ENCODE peak calls at places on chromosomes 13 and 19, in four cellular contexts. H is HepG2, L is A549, J is GM12878. D is an unnamed sample.

GRCh38 chr19:35206379-35206778 is 22.2 kb downstream of the FAM187B start:
- DNase-seq in J (peak; percentile 52), H (no peak), L (no peak), D (no peak)

GRCh38 chr13:80989241-80989640 is 648.3 kb upstream of the SPRY2 start:
- DNase-seq in L (no peak), J (no peak), H (no peak), D (no peak)

GRCh38 chr13:30576528-30576927 is 41.2 kb upstream of the USPL1 start:
- DNase-seq in L (no peak), J (no peak), H (peak; percentile 1), D (peak; percentile 57)

GRCh38 chr13:45269204-45269603 is 68.4 kb upstream of the KCTD4 start:
- DNase-seq in L (no peak), H (no peak), J (no peak), D (no peak)

GRCh38 chr19:15197275-15198005 is 3.4 kb downstream of the NOTCH3 start:
- DNase-seq in J (no peak), H (no peak), L (no peak), D (peak; percentile 62)

GRCh38 chr19:34962945-34963530 is 991 bp downstream of the ZNF792 start:
- DNase-seq in L (no peak), J (no peak), H (no peak), D (no peak)

GRCh38 chr19:16371540-16371986 is 46.9 kb downstream of the KLF2 start:
- DNase-seq in L (no peak), J (peak; percentile 79), H (no peak), D (peak; percentile 78)

GRCh38 chr13:42696191-42696590 is 85.2 kb upstream of the FAM216B start:
- DNase-seq in J (no peak), L (no peak), H (no peak), D (no peak)

GRCh38 chr13:39864221-39864620 is 208.8 kb downstream of the COG6 start:
- DNase-seq in H (no peak), L (no peak), J (no peak), D (no peak)

GRCh38 chr19:45499196-45500180 is 1.2 kb downstream of the PPM1N start:
- DNase-seq in L (no peak), H (no peak), J (no peak), D (peak; percentile 28)

GRCh38 chr19:58546131-58546530 is 2.3 kb downstream of the TRIM28 start:
- DNase-seq in H (no peak), J (no peak), L (no peak), D (no peak)

GRCh38 chr19:55077106-55077505 is 1.4 kb downstream of the EPS8L1 start:
- DNase-seq in J (no peak), H (no peak), L (no peak), D (no peak)

GRCh38 chr19:16773259-16773658 is 53.6 kb downstream of the NWD1 start:
- DNase-seq in L (no peak), J (no peak), H (no peak), D (no peak)

GRCh38 chr13:71864094-71864980 is 2.7 kb downstream of the DACH1 start:
- DNase-seq in J (no peak), L (no peak), H (no peak), D (peak; percentile 96)

GRCh38 chr19:41501854-41502253 is 58.9 kb downstream of the ERICH4 start:
- DNase-seq in L (no peak), H (no peak), J (no peak), D (no peak)

GRCh38 chr19:17932485-17933338 is at the start of gene CCDC124:
- DNase-seq in H (peak; percentile 80), L (peak; percentile 84), J (peak; percentile 78), D (peak; percentile 95)

GRCh38 chr19:49758292-49758691 is 4.8 kb downstream of the TSKS start:
- DNase-seq in L (peak; percentile 35), H (no peak), J (no peak), D (peak; percentile 92)

GRCh38 chr19:47663911-47664771 is 49.1 kb upstream of the EHD2 start:
- DNase-seq in H (peak; percentile 59), L (peak; percentile 44), J (no peak), D (peak; percentile 100)

GRCh38 chr13:43767351-43767901 is 19.3 kb downstream of the ENOX1 start:
- DNase-seq in J (no peak), L (no peak), H (no peak), D (no peak)

GRCh38 chr19:9847087-9847671 is 12.1 kb downstream of the PIN1 start:
- DNase-seq in H (peak; percentile 23), L (peak; percentile 66), J (no peak), D (peak; percentile 74)

GRCh38 chr13:100209857-100210580 is 121.1 kb downstream of the PCCA start:
- DNase-seq in H (no peak), L (no peak), J (no peak), D (no peak)

GRCh38 chr13:93226623-93227279 is at the start of gene GPC6:
- DNase-seq in J (no peak), H (peak; percentile 79), L (no peak), D (no peak)

GRCh38 chr19:55160986-55161365 is 3.4 kb upstream of the TNNI3 start:
- DNase-seq in L (no peak), H (no peak), J (no peak), D (no peak)

DNA sequence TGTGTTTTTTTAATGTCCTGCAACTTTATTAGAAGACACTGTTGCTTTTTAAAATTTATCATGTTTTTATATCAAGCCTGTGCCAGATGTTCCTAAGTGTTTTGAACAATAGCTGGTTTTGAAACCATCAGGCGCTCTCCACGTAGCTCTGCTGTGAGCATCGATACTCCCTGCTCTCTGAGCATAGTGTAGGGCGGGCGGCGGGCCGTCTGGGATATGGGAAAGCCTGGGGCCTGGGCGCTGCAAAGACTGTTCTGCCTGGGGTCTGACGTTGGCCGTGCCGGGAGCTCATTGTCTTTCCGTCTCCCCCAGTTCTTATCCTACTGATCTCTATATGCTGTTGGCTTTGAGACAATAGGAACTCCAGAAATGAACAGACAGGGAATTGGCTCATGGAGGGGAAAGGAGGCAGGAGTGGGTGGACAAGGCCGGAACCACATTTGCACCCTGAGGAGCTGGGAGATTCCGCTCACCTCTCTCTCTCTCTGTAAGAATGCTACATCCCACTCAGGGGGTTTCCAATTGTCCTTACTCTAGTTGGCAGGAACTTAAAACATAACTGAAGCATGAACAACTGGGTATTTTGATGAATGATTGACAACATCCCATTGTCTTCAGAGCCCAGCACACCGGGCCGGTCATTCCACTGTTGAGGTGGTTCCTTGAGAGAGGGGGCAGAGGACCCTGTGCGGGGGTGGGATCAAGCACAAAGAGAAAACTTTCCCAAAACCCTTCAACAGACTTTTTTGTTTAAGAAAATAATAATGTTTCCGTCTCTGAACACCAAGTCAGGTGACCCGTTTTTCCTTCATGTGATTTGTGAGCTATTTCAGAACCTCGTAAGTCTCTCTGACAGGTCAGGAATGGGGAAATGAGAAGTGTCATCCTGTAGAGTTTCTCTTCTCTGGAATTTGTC is 64.7 kb downstream of the COL4A2 start:
- DNase-seq in H (no peak), L (no peak), J (peak; percentile 40), D (no peak)
- TF ChIP-seq MYC in H (no peak), L (no peak), J (no peak), D (no peak)

GRCh38 chr13:48839171-48839570 is 136.5 kb upstream of the FNDC3A start:
- DNase-seq in H (no peak), J (no peak), L (no peak), D (no peak)
- TF ChIP-seq MYC in H (no peak), J (no peak), L (no peak), D (no peak)

GRCh38 chr19:13877303-13877702 is 369 bp downstream of the NANOS3 start:
- DNase-seq in L (no peak), J (no peak), H (no peak), D (no peak)
- TF ChIP-seq MYC in L (no peak), J (no peak), H (no peak), D (no peak)

DNA sequence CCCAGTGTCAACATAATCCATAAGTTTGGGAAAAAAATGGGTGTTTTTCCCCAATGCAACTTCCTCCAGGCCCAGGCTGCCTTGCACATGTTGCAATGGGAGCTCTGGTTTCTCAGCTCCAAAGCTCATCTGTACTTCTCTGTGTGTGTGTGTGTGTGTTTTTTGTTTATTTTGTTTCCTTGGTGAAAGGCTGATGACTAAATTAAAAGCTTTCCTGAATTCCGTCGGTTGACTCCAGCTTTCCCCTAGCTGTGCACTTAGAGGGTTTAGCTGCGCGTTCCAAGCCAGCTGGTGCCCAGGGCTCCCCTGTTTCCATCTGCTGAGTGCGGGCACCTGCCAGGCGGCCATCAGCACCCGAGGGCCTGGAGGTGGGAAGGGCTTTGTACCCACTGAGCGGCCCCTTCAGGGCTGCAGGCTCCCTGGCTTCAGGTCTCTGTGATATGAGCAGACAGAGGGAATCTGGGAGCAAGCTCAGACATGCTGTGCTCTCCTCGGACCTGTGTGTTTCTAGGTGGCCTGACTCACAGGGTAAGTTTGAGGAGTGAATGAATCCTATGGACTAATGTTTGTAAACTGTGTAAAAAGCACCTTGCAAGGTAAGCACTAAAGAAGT is 129.1 kb upstream of the SOX1 start:
- DNase-seq in H (no peak), L (no peak), J (no peak), D (no peak)
- TF ChIP-seq MYC in H (no peak), L (no peak), J (no peak), D (no peak)

DNA sequence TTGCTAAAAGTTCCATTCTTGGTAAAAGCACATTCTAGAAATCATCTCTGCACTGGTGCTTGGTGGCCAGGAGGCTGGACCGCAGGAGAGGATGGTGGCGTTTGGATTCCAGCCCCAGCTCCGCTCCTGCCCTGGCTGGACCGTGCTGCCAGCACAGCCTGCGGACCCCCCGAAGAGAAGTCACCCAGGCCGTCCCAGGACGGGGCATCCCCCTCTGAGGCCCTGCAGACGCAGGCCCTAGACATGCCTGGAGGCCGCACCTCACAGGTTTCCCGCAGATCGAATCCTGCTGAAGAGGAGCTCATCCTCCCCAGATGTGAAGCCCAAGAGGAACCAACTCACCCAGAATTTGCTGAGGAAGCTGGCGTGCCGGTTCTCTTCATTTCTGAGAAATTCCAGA is 159.0 kb downstream of the TEX29 start:
- DNase-seq in J (no peak), L (no peak), H (no peak), D (no peak)
- TF ChIP-seq MYC in J (no peak), L (no peak), H (no peak), D (no peak)

GRCh38 chr19:36483653-36484052 is 5.7 kb downstream of the ZNF566 start:
- DNase-seq in J (no peak), H (no peak), L (no peak), D (peak; percentile 48)

GRCh38 chr19:36489139-36489919 is at the start of gene ZNF566:
- DNase-seq in J (peak; percentile 92), L (peak; percentile 100), H (peak; percentile 96), D (peak; percentile 96)

GRCh38 chr19:36488816-36489138 is 584 bp downstream of the ZNF566 start:
- DNase-seq in L (peak; percentile 64), J (no peak), H (peak; percentile 39), D (peak; percentile 56)

GRCh38 chr19:36489920-36490415 is 607 bp upstream of the ZNF566 start:
- DNase-seq in L (peak; percentile 96), J (peak; percentile 73), H (peak; percentile 94), D (peak; percentile 91)

DNA sequence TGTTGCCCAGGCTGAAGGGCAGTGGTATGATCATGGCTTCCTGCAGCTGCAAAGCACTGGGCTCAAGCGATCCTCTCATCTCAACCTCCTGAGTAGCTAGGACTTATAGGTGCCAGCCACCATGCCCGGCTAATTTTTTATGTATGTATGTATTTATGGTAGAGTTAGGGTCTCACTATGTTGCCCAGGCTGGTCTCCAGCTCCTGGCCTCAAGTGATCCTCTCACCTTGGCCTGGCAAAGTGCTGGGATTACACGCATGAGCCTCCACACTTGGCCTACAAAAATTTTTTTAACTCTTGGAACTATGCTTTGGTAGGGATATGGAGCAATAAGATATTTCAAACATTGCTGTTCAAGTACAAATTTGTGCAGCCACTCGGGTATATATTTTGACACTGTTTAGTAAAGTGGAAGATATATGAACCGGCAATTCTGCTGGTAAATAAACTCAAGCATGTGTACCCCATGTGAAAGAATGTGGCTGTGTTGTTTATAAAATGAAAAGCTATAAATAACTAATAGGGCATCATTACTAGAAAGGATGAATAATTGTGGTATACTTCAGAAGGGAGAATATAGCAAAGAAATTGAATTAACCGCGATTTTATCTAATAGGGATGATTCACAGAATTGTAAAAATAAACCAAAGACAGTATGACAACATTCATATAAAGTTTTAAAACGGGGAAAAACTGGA is 1.1 kb downstream of the ZNF566 start:
- DNase-seq in L (peak; percentile 15), J (no peak), H (no peak), D (no peak)
- TF ChIP-seq MYC in L (no peak), J (no peak), H (no peak), D (no peak)

D was measured in NB4.